ENCODE peak calls at places on chromosomes 13 and 19, in ten cellular contexts. One of them, this sample, is unnamed.

GRCh38 chr19:33731886-33732285 is 64.8 kb upstream of the KCTD15 start:
- DNase-seq in amniotic stem cell: no peak
- DNase-seq in NCI-H1417 treated with DMSO at 0.1 percent for 48 hours: no peak
- DNase-seq in thoracic aorta: no peak
- DNase-seq in posterior cingulate gyrus: no peak
- DNase-seq in adrenal gland: no peak
- DNase-seq in stimulated activated CD4-positive, alpha-beta T cell treated with anti-CD3 and anti-CD28 coated beads, Interleukin-15, amount 100 ng/mL, for 24 hours: no peak
- DNase-seq in retinal pigment epithelial cell: no peak
- DNase-seq in activated CD4-positive, alpha-beta T cell treated with anti-CD3 and anti-CD28 coated beads for 24 hours: no peak
- DNase-seq in prostate gland: no peak
- DNase-seq in this sample: no peak

GRCh38 chr13:84686458-84686857 is 804.2 kb upstream of the SLITRK1 start:
- DNase-seq in amniotic stem cell: no peak
- DNase-seq in NCI-H1417 treated with DMSO at 0.1 percent for 48 hours: no peak
- DNase-seq in thoracic aorta: no peak
- DNase-seq in posterior cingulate gyrus: no peak
- DNase-seq in adrenal gland: no peak
- DNase-seq in stimulated activated CD4-positive, alpha-beta T cell treated with anti-CD3 and anti-CD28 coated beads, Interleukin-15, amount 100 ng/mL, for 24 hours: no peak
- DNase-seq in retinal pigment epithelial cell: no peak
- DNase-seq in activated CD4-positive, alpha-beta T cell treated with anti-CD3 and anti-CD28 coated beads for 24 hours: no peak
- DNase-seq in prostate gland: no peak
- DNase-seq in this sample: no peak

GRCh38 chr13:67097856-67098255 is 132.3 kb downstream of the PCDH9 start:
- DNase-seq in amniotic stem cell: no peak
- DNase-seq in NCI-H1417 treated with DMSO at 0.1 percent for 48 hours: no peak
- DNase-seq in thoracic aorta: no peak
- DNase-seq in posterior cingulate gyrus: no peak
- DNase-seq in adrenal gland: no peak
- DNase-seq in stimulated activated CD4-positive, alpha-beta T cell treated with anti-CD3 and anti-CD28 coated beads, Interleukin-15, amount 100 ng/mL, for 24 hours: no peak
- DNase-seq in retinal pigment epithelial cell: no peak
- DNase-seq in activated CD4-positive, alpha-beta T cell treated with anti-CD3 and anti-CD28 coated beads for 24 hours: no peak
- DNase-seq in prostate gland: no peak
- DNase-seq in this sample: no peak

GRCh38 chr19:35509861-35510625 is 3.4 kb downstream of the DMKN start:
- DNase-seq in amniotic stem cell: no peak
- DNase-seq in NCI-H1417 treated with DMSO at 0.1 percent for 48 hours: no peak
- DNase-seq in thoracic aorta: no peak
- DNase-seq in posterior cingulate gyrus: peak
- DNase-seq in adrenal gland: peak
- DNase-seq in stimulated activated CD4-positive, alpha-beta T cell treated with anti-CD3 and anti-CD28 coated beads, Interleukin-15, amount 100 ng/mL, for 24 hours: peak
- DNase-seq in retinal pigment epithelial cell: no peak
- DNase-seq in activated CD4-positive, alpha-beta T cell treated with anti-CD3 and anti-CD28 coated beads for 24 hours: peak
- DNase-seq in prostate gland: peak
- DNase-seq in this sample: peak

GRCh38 chr19:14795078-14795721 is 16.8 kb upstream of the ADGRE2 start:
- DNase-seq in amniotic stem cell: no peak
- DNase-seq in NCI-H1417 treated with DMSO at 0.1 percent for 48 hours: no peak
- DNase-seq in thoracic aorta: no peak
- DNase-seq in posterior cingulate gyrus: no peak
- DNase-seq in adrenal gland: no peak
- DNase-seq in stimulated activated CD4-positive, alpha-beta T cell treated with anti-CD3 and anti-CD28 coated beads, Interleukin-15, amount 100 ng/mL, for 24 hours: no peak
- DNase-seq in retinal pigment epithelial cell: no peak
- DNase-seq in activated CD4-positive, alpha-beta T cell treated with anti-CD3 and anti-CD28 coated beads for 24 hours: no peak
- DNase-seq in prostate gland: no peak
- DNase-seq in this sample: no peak

GRCh38 chr19:8610041-8610927 is at the start of gene ADAMTS10:
- DNase-seq in amniotic stem cell: no peak
- DNase-seq in NCI-H1417 treated with DMSO at 0.1 percent for 48 hours: no peak
- DNase-seq in thoracic aorta: no peak
- DNase-seq in posterior cingulate gyrus: no peak
- DNase-seq in adrenal gland: peak
- DNase-seq in stimulated activated CD4-positive, alpha-beta T cell treated with anti-CD3 and anti-CD28 coated beads, Interleukin-15, amount 100 ng/mL, for 24 hours: peak
- DNase-seq in retinal pigment epithelial cell: no peak
- DNase-seq in activated CD4-positive, alpha-beta T cell treated with anti-CD3 and anti-CD28 coated beads for 24 hours: no peak
- DNase-seq in prostate gland: no peak
- DNase-seq in this sample: no peak

GRCh38 chr19:5339950-5340636 is 519 bp downstream of the PTPRS start:
- DNase-seq in amniotic stem cell: no peak
- DNase-seq in NCI-H1417 treated with DMSO at 0.1 percent for 48 hours: no peak
- DNase-seq in thoracic aorta: no peak
- DNase-seq in posterior cingulate gyrus: no peak
- DNase-seq in adrenal gland: no peak
- DNase-seq in stimulated activated CD4-positive, alpha-beta T cell treated with anti-CD3 and anti-CD28 coated beads, Interleukin-15, amount 100 ng/mL, for 24 hours: no peak
- DNase-seq in retinal pigment epithelial cell: no peak
- DNase-seq in activated CD4-positive, alpha-beta T cell treated with anti-CD3 and anti-CD28 coated beads for 24 hours: no peak
- DNase-seq in prostate gland: no peak
- DNase-seq in this sample: no peak

GRCh38 chr13:110885966-110886365 is 28.9 kb downstream of the ANKRD10 start:
- DNase-seq in amniotic stem cell: no peak
- DNase-seq in NCI-H1417 treated with DMSO at 0.1 percent for 48 hours: no peak
- DNase-seq in thoracic aorta: no peak
- DNase-seq in posterior cingulate gyrus: no peak
- DNase-seq in adrenal gland: no peak
- DNase-seq in stimulated activated CD4-positive, alpha-beta T cell treated with anti-CD3 and anti-CD28 coated beads, Interleukin-15, amount 100 ng/mL, for 24 hours: no peak
- DNase-seq in retinal pigment epithelial cell: no peak
- DNase-seq in activated CD4-positive, alpha-beta T cell treated with anti-CD3 and anti-CD28 coated beads for 24 hours: no peak
- DNase-seq in prostate gland: no peak
- DNase-seq in this sample: no peak

GRCh38 chr19:50835103-50835784 is 1.9 kb upstream of the KLK15 start:
- DNase-seq in amniotic stem cell: no peak
- DNase-seq in NCI-H1417 treated with DMSO at 0.1 percent for 48 hours: no peak
- DNase-seq in thoracic aorta: no peak
- DNase-seq in posterior cingulate gyrus: no peak
- DNase-seq in adrenal gland: no peak
- DNase-seq in stimulated activated CD4-positive, alpha-beta T cell treated with anti-CD3 and anti-CD28 coated beads, Interleukin-15, amount 100 ng/mL, for 24 hours: no peak
- DNase-seq in retinal pigment epithelial cell: no peak
- DNase-seq in activated CD4-positive, alpha-beta T cell treated with anti-CD3 and anti-CD28 coated beads for 24 hours: no peak
- DNase-seq in prostate gland: peak
- DNase-seq in this sample: no peak

GRCh38 chr13:47110141-47110540 is 213.3 kb upstream of the HTR2A start:
- DNase-seq in amniotic stem cell: no peak
- DNase-seq in NCI-H1417 treated with DMSO at 0.1 percent for 48 hours: no peak
- DNase-seq in thoracic aorta: no peak
- DNase-seq in posterior cingulate gyrus: no peak
- DNase-seq in adrenal gland: no peak
- DNase-seq in stimulated activated CD4-positive, alpha-beta T cell treated with anti-CD3 and anti-CD28 coated beads, Interleukin-15, amount 100 ng/mL, for 24 hours: no peak
- DNase-seq in retinal pigment epithelial cell: no peak
- DNase-seq in activated CD4-positive, alpha-beta T cell treated with anti-CD3 and anti-CD28 coated beads for 24 hours: no peak
- DNase-seq in prostate gland: no peak
- DNase-seq in this sample: no peak

GRCh38 chr19:11479470-11480080 is 1.3 kb downstream of the ELAVL3 start:
- DNase-seq in amniotic stem cell: no peak
- DNase-seq in NCI-H1417 treated with DMSO at 0.1 percent for 48 hours: peak
- DNase-seq in thoracic aorta: no peak
- DNase-seq in posterior cingulate gyrus: peak
- DNase-seq in adrenal gland: peak
- DNase-seq in stimulated activated CD4-positive, alpha-beta T cell treated with anti-CD3 and anti-CD28 coated beads, Interleukin-15, amount 100 ng/mL, for 24 hours: peak
- DNase-seq in retinal pigment epithelial cell: no peak
- DNase-seq in activated CD4-positive, alpha-beta T cell treated with anti-CD3 and anti-CD28 coated beads for 24 hours: no peak
- DNase-seq in prostate gland: no peak
- DNase-seq in this sample: no peak

GRCh38 chr19:48833977-48834376 is 2.3 kb downstream of the HSD17B14 start:
- DNase-seq in amniotic stem cell: no peak
- DNase-seq in NCI-H1417 treated with DMSO at 0.1 percent for 48 hours: no peak
- DNase-seq in thoracic aorta: no peak
- DNase-seq in posterior cingulate gyrus: no peak
- DNase-seq in adrenal gland: no peak
- DNase-seq in stimulated activated CD4-positive, alpha-beta T cell treated with anti-CD3 and anti-CD28 coated beads, Interleukin-15, amount 100 ng/mL, for 24 hours: no peak
- DNase-seq in retinal pigment epithelial cell: no peak
- DNase-seq in activated CD4-positive, alpha-beta T cell treated with anti-CD3 and anti-CD28 coated beads for 24 hours: no peak
- DNase-seq in prostate gland: no peak
- DNase-seq in this sample: no peak

GRCh38 chr19:10408511-10409291 is 5.4 kb upstream of the CDC37 start:
- DNase-seq in amniotic stem cell: no peak
- DNase-seq in NCI-H1417 treated with DMSO at 0.1 percent for 48 hours: no peak
- DNase-seq in thoracic aorta: no peak
- DNase-seq in posterior cingulate gyrus: no peak
- DNase-seq in adrenal gland: peak
- DNase-seq in stimulated activated CD4-positive, alpha-beta T cell treated with anti-CD3 and anti-CD28 coated beads, Interleukin-15, amount 100 ng/mL, for 24 hours: peak
- DNase-seq in retinal pigment epithelial cell: no peak
- DNase-seq in activated CD4-positive, alpha-beta T cell treated with anti-CD3 and anti-CD28 coated beads for 24 hours: no peak
- DNase-seq in prostate gland: no peak
- DNase-seq in this sample: no peak

GRCh38 chr19:54356444-54357056 is 8.2 kb downstream of the LAIR1 start:
- DNase-seq in amniotic stem cell: no peak
- DNase-seq in NCI-H1417 treated with DMSO at 0.1 percent for 48 hours: no peak
- DNase-seq in thoracic aorta: no peak
- DNase-seq in posterior cingulate gyrus: no peak
- DNase-seq in adrenal gland: no peak
- DNase-seq in stimulated activated CD4-positive, alpha-beta T cell treated with anti-CD3 and anti-CD28 coated beads, Interleukin-15, amount 100 ng/mL, for 24 hours: no peak
- DNase-seq in retinal pigment epithelial cell: no peak
- DNase-seq in activated CD4-positive, alpha-beta T cell treated with anti-CD3 and anti-CD28 coated beads for 24 hours: no peak
- DNase-seq in prostate gland: no peak
- DNase-seq in this sample: no peak

GRCh38 chr19:18932216-18932841 is 8.7 kb downstream of the HOMER3 start:
- DNase-seq in amniotic stem cell: no peak
- DNase-seq in NCI-H1417 treated with DMSO at 0.1 percent for 48 hours: no peak
- DNase-seq in thoracic aorta: peak
- DNase-seq in posterior cingulate gyrus: peak
- DNase-seq in adrenal gland: peak
- DNase-seq in stimulated activated CD4-positive, alpha-beta T cell treated with anti-CD3 and anti-CD28 coated beads, Interleukin-15, amount 100 ng/mL, for 24 hours: peak
- DNase-seq in retinal pigment epithelial cell: no peak
- DNase-seq in activated CD4-positive, alpha-beta T cell treated with anti-CD3 and anti-CD28 coated beads for 24 hours: peak
- DNase-seq in prostate gland: no peak
- DNase-seq in this sample: peak

This sample was measured in GM19239.